ENCODE peak calls at places on chromosomes 1 and 21, in six cellular contexts. J is K562, Y is HuH-7, I is head of caudate nucleus, M is heart left ventricle, A is T-helper 1 cell. D is an unnamed sample.

GRCh38 chr1:178768423-178768822 is 43.4 kb downstream of the RALGPS2 start:
- DNase-seq in J (peak; percentile 61), I (no peak), Y (no peak), M (no peak), A (peak; percentile 3), D (peak; percentile 10)

GRCh38 chr1:110746644-110747259 is 72.0 kb upstream of the KCNA3 start:
- DNase-seq in M (peak; percentile 35), A (peak; percentile 57), Y (peak; percentile 30), J (peak; percentile 46), I (no peak), D (no peak)

GRCh38 chr1:232686346-232686745 is 56.4 kb upstream of the SIPA1L2 start:
- DNase-seq in I (no peak), J (no peak), M (no peak), Y (no peak), A (no peak), D (no peak)

GRCh38 chr21:41956926-41957729 is 3.3 kb upstream of the C2CD2 start:
- DNase-seq in Y (no peak), M (no peak), I (peak; percentile 44), A (no peak), J (peak; percentile 67), D (no peak)

GRCh38 chr1:160112370-160112769 is 3.2 kb upstream of the ATP1A2 start:
- DNase-seq in I (no peak), M (peak; percentile 44), J (no peak), Y (no peak), A (no peak), D (no peak)

GRCh38 chr1:246753670-246754535 is 29.7 kb downstream of the SCCPDH start:
- DNase-seq in A (peak; percentile 45), M (peak; percentile 49), I (peak; percentile 73), Y (peak; percentile 52), J (peak; percentile 67), D (peak; percentile 52)

GRCh38 chr1:155130272-155131006 is 2.8 kb downstream of the EFNA1 start:
- DNase-seq in J (peak; percentile 1), Y (no peak), M (no peak), A (no peak), I (no peak), D (no peak)

GRCh38 chr1:245587435-245588105 is 432.8 kb downstream of the KIF26B start:
- DNase-seq in Y (no peak), A (no peak), M (no peak), J (no peak), I (no peak), D (no peak)

GRCh38 chr1:29808141-29808995 is 572.0 kb downstream of the PTPRU start:
- DNase-seq in J (no peak), M (no peak), A (no peak), Y (no peak), I (no peak), D (no peak)

GRCh38 chr21:26982767-26983166 is 15.9 kb upstream of the ADAMTS5 start:
- DNase-seq in J (no peak), A (no peak), Y (no peak), I (no peak), M (no peak), D (no peak)

GRCh38 chr1:232428781-232429530 is 201.0 kb downstream of the SIPA1L2 start:
- DNase-seq in I (no peak), J (no peak), A (no peak), M (no peak), Y (peak; percentile 28), D (no peak)

GRCh38 chr1:204405988-204406387 is 5.6 kb downstream of the PPP1R15B start:
- DNase-seq in Y (no peak), A (no peak), M (no peak), I (no peak), J (no peak), D (no peak)

GRCh38 chr1:162632743-162633326 is 571 bp downstream of the DDR2 start:
- DNase-seq in J (no peak), I (no peak), A (no peak), M (peak; percentile 29), Y (no peak), D (no peak)

GRCh38 chr1:2787163-2787911 is 14.2 kb downstream of the TTC34 start:
- DNase-seq in Y (no peak), I (no peak), J (no peak), M (no peak), A (no peak), D (no peak)

GRCh38 chr1:246518456-246519205 is 11.6 kb upstream of the SMYD3 start:
- DNase-seq in M (no peak), A (no peak), Y (no peak), J (no peak), I (no peak), D (no peak)

GRCh38 chr21:32412998-32413504 is 545 bp downstream of the EVA1C start:
- DNase-seq in I (peak; percentile 25), M (peak; percentile 45), A (peak; percentile 22), Y (no peak), J (no peak), D (no peak)

GRCh38 chr1:19010995-19011696 is 54.7 kb upstream of the IFFO2 start:
- DNase-seq in Y (peak; percentile 44), J (no peak), M (no peak), A (peak; percentile 21), I (peak; percentile 39), D (peak; percentile 94)

GRCh38 chr1:213082778-213083445 is 31.9 kb downstream of the RPS6KC1 start:
- DNase-seq in I (no peak), J (no peak), A (no peak), Y (no peak), M (no peak), D (no peak)

GRCh38 chr1:234437423-234438171 is 41.4 kb downstream of the TARBP1 start:
- DNase-seq in Y (no peak), M (peak; percentile 19), J (no peak), A (no peak), I (peak; percentile 19), D (no peak)

GRCh38 chr1:227726924-227727599 is 8.0 kb downstream of the JMJD4 start:
- DNase-seq in M (no peak), I (no peak), Y (no peak), J (no peak), A (no peak), D (no peak)

GRCh38 chr1:209565759-209566678 is 17.5 kb upstream of the CAMK1G start:
- DNase-seq in A (peak; percentile 73), M (peak; percentile 67), Y (peak; percentile 52), J (peak; percentile 73), I (peak; percentile 91), D (peak; percentile 78)

GRCh38 chr1:39167632-39168209 is 36.8 kb upstream of the MACF1 start:
- DNase-seq in J (peak; percentile 93), A (no peak), I (no peak), Y (peak; percentile 28), M (no peak), D (no peak)

GRCh38 chr1:161198206-161198876 is 513 bp downstream of the ADAMTS4 start:
- DNase-seq in M (no peak), A (no peak), I (peak; percentile 57), J (no peak), Y (no peak), D (no peak)

GRCh38 chr1:226549094-226549936 is 751 bp downstream of the STUM start:
- DNase-seq in M (no peak), Y (peak; percentile 30), I (no peak), A (no peak), J (no peak), D (no peak)